ENCODE peak calls at places on chromosomes 13 and 19, in six cellular contexts. B is Daoy, C is thyroid gland, V is HEK293T, A is mucosa of gallbladder, J is anterior cingulate cortex. H is an unnamed sample.
A peak's percentile ranks its signal among the peaks of the same experiment; 100 is the strongest.

GRCh38 chr13:62278271-62278670 is 862.6 kb upstream of the PCDH20 start:
- DNase-seq in B (no peak), C (no peak), V (no peak), A (no peak), J (no peak), H (no peak)

GRCh38 chr13:20160346-20161274 is at the start of gene GJA3:
- DNase-seq in B (peak; percentile 66), C (no peak), V (peak; percentile 25), A (no peak), J (no peak), H (no peak)

GRCh38 chr13:42113478-42113877 is 65.0 kb downstream of the DGKH start:
- DNase-seq in B (no peak), C (no peak), V (no peak), A (no peak), J (no peak), H (no peak)

GRCh38 chr13:95533545-95534135 is 18.9 kb upstream of the CLDN10 start:
- DNase-seq in B (peak; percentile 52), C (no peak), V (no peak), A (no peak), J (no peak), H (no peak)

GRCh38 chr13:23617551-23618014 is 47.4 kb downstream of the TNFRSF19 start:
- DNase-seq in B (peak; percentile 57), C (no peak), V (no peak), A (no peak), J (no peak), H (no peak)

GRCh38 chr13:25295228-25295627 is 6.2 kb upstream of the NUP58 start:
- DNase-seq in B (no peak), C (no peak), V (no peak), A (no peak), J (no peak), H (no peak)

GRCh38 chr19:10431254-10431942 is 11.1 kb downstream of the PDE4A start:
- DNase-seq in B (peak; percentile 53), C (peak; percentile 63), V (no peak), A (peak; percentile 36), J (no peak), H (no peak)

GRCh38 chr13:20359335-20359734 is 127.2 kb upstream of the GJB6 start:
- DNase-seq in B (peak; percentile 88), C (no peak), V (no peak), A (no peak), J (no peak), H (no peak)

GRCh38 chr13:91185294-91185863 is 162.1 kb upstream of the MIR17HG start:
- DNase-seq in B (no peak), C (no peak), V (peak; percentile 54), A (no peak), J (no peak), H (no peak)

GRCh38 chr19:4870025-4870700 is 2.7 kb upstream of the PLIN3 start:
- DNase-seq in B (peak; percentile 96), C (no peak), V (no peak), A (no peak), J (no peak), H (no peak)

GRCh38 chr19:43664008-43664407 is 6.0 kb downstream of the PLAUR start:
- DNase-seq in B (no peak), C (no peak), V (no peak), A (no peak), J (no peak), H (no peak)

GRCh38 chr13:23986619-23987018 is 89.3 kb upstream of the C1QTNF9B start:
- DNase-seq in B (no peak), C (no peak), V (no peak), A (peak; percentile 26), J (no peak), H (no peak)

GRCh38 chr13:87884874-87885273 is 213.7 kb downstream of the SLITRK5 start:
- DNase-seq in B (peak; percentile 1), C (no peak), V (peak; percentile 64), A (no peak), J (no peak), H (no peak)

GRCh38 chr13:101946411-101946810 is 455.4 kb downstream of the FGF14 start:
- DNase-seq in B (no peak), C (no peak), V (no peak), A (no peak), J (no peak), H (no peak)

GRCh38 chr13:26614721-26615120 is 57.2 kb downstream of the WASF3 start:
- DNase-seq in B (no peak), C (no peak), V (no peak), A (no peak), J (no peak), H (no peak)

GRCh38 chr19:48813123-48813911 is 2.5 kb upstream of the BCAT2 start:
- DNase-seq in B (no peak), C (no peak), V (no peak), A (no peak), J (no peak), H (no peak)

GRCh38 chr19:47022541-47023447 is 3.2 kb downstream of the NPAS1 start:
- DNase-seq in B (no peak), C (no peak), V (no peak), A (no peak), J (no peak), H (no peak)

GRCh38 chr13:40653558-40654318 is 12.7 kb downstream of the FOXO1 start:
- DNase-seq in B (no peak), C (no peak), V (no peak), A (no peak), J (no peak), H (peak; percentile 5)

GRCh38 chr19:33718668-33719259 is 77.9 kb upstream of the KCTD15 start:
- DNase-seq in B (no peak), C (no peak), V (no peak), A (no peak), J (no peak), H (no peak)

GRCh38 chr13:84686973-84687372 is 804.7 kb upstream of the SLITRK1 start:
- DNase-seq in B (no peak), C (peak; percentile 69), V (no peak), A (no peak), J (no peak), H (no peak)

GRCh38 chr19:6570754-6571153 is 20.2 kb downstream of the CD70 start:
- DNase-seq in B (no peak), C (no peak), V (no peak), A (no peak), J (no peak), H (no peak)

GRCh38 chr13:75357576-75358295 is 124.2 kb downstream of the TBC1D4 start:
- DNase-seq in B (peak; percentile 75), C (peak; percentile 32), V (peak; percentile 93), A (no peak), J (no peak), H (no peak)

GRCh38 chr19:51274037-51274370 is 23.1 kb downstream of the SIGLECL1 start:
- DNase-seq in B (no peak), C (no peak), V (no peak), A (no peak), J (no peak), H (no peak)

GRCh38 chr13:21458457-21458815 is 667 bp downstream of the ZDHHC20 start:
- DNase-seq in B (peak; percentile 25), C (peak; percentile 83), V (peak; percentile 35), A (peak; percentile 34), J (peak; percentile 12), H (peak; percentile 41)

GRCh38 chr19:40623403-40624239 is 22.5 kb downstream of the LTBP4 start:
- DNase-seq in B (peak; percentile 100), C (no peak), V (peak; percentile 96), A (no peak), J (no peak), H (no peak)

GRCh38 chr19:5947435-5947834 is 30.5 kb downstream of the RANBP3 start:
- DNase-seq in B (no peak), C (no peak), V (no peak), A (peak; percentile 74), J (peak; percentile 71), H (no peak)

GRCh38 chr13:91247768-91248167 is 99.7 kb upstream of the MIR17HG start:
- DNase-seq in B (no peak), C (no peak), V (no peak), A (no peak), J (no peak), H (no peak)

GRCh38 chr13:111399334-111399733 is 78.9 kb downstream of the TEX29 start:
- DNase-seq in B (no peak), C (no peak), V (no peak), A (no peak), J (no peak), H (no peak)